ENCODE peak calls at places on chromosomes 3 and 15, in ten cellular contexts. B is left lung, L is mesothelial cell of epicardium, J is GM23338, X is A549, P is neural crest cell, Y is astrocyte of the spinal cord, I is dorsolateral prefrontal cortex, H is stomach, E is cardiac fibroblast. N is an unnamed sample.

GRCh38 chr3:117997201-117998049 is 1037.2 kb downstream of the IGSF11 start:
- DNase-seq in J (peak), H (peak), E (peak), Y (peak), B (peak), L (peak), P (peak), X (peak), I (peak), N (peak)

GRCh38 chr3:119329551-119329950 is 35.4 kb downstream of the ARHGAP31 start:
- DNase-seq in Y (no peak), E (no peak), H (no peak), I (peak), L (no peak), P (peak), X (no peak), J (no peak), B (no peak), N (no peak)

GRCh38 chr15:91572110-91572509 is 281.4 kb upstream of the SLCO3A1 start:
- DNase-seq in P (no peak), I (no peak), J (no peak), B (no peak), X (no peak), E (peak), H (peak), L (no peak), Y (peak), N (no peak)

GRCh38 chr15:63879211-63879610 is 45.5 kb upstream of the HERC1 start:
- DNase-seq in I (no peak), X (no peak), Y (no peak), L (no peak), E (no peak), P (no peak), B (no peak), H (no peak), J (peak), N (no peak)

GRCh38 chr3:53194218-53195065 is 33.4 kb downstream of the PRKCD start:
- DNase-seq in E (peak), I (no peak), B (no peak), X (no peak), Y (peak), J (peak), P (no peak), H (no peak), L (no peak), N (no peak)

GRCh38 chr3:78736863-78737262 is 1030.9 kb downstream of the ROBO1 start:
- DNase-seq in B (no peak), L (no peak), J (no peak), X (no peak), E (peak), I (no peak), Y (no peak), H (no peak), P (no peak), N (no peak)

GRCh38 chr3:112009670-112010069 is 10.9 kb downstream of the TAGLN3 start:
- DNase-seq in L (no peak), X (no peak), H (no peak), Y (no peak), J (no peak), I (no peak), P (no peak), E (no peak), B (no peak), N (no peak)

GRCh38 chr3:67083277-67083676 is 85.2 kb downstream of the KBTBD8 start:
- DNase-seq in Y (no peak), X (no peak), I (no peak), P (no peak), J (no peak), B (no peak), E (peak), L (no peak), H (no peak), N (no peak)

GRCh38 chr15:51302480-51302879 is 35.9 kb downstream of the CYP19A1 start:
- DNase-seq in L (no peak), H (no peak), B (no peak), I (no peak), J (no peak), E (no peak), P (no peak), Y (no peak), X (no peak), N (no peak)

GRCh38 chr15:48395532-48396011 is 64.3 kb downstream of the DUT start:
- DNase-seq in Y (peak), E (peak), J (no peak), X (no peak), B (no peak), I (no peak), L (no peak), P (no peak), H (no peak), N (no peak)

GRCh38 chr15:59315914-59316428 is 56.7 kb downstream of the MYO1E start:
- DNase-seq in L (no peak), J (no peak), P (no peak), B (no peak), Y (peak), I (no peak), X (no peak), E (peak), H (no peak), N (no peak)

DNA sequence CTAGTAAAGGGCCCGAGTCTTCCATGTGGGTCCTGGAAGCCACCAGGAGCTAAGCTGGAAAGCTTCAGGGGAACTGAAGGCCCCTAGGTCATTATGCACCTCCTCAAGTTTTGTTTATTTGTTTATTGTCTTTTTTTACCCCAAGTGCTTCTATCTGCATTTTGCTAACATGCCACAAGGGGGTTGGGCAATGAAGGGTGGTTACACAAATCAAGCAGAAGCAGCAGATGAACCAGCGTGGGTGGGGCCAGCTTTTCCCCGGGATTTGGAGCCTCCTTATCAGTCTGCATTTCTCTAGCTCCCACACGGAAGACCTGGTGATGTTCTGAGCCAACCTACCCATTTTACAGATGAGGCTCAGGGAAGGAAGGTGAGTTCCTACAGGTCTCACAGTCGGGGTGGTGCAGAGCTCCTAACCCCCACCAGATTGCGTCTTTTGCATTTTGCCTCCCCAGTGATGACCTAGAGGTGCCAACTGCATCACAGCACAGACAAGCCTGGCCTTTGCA is 16.8 kb downstream of the TMC3 start:
- DNase-seq in H (no peak), J (peak), P (no peak), Y (no peak), I (no peak), B (no peak), L (no peak), X (no peak), E (no peak), N (no peak)
- TF ChIP-seq CTCF in H (no peak), J (peak), P (no peak), Y (peak), I (no peak), B (no peak), L (no peak), X (no peak), E (no peak), N (no peak)

GRCh38 chr3:72766866-72767265 is 81.4 kb downstream of the SHQ1 start:
- DNase-seq in E (no peak), B (no peak), Y (no peak), L (no peak), I (no peak), J (peak), X (no peak), H (no peak), P (no peak), N (no peak)
- TF ChIP-seq CTCF in E (no peak), B (no peak), Y (no peak), L (no peak), I (no peak), J (no peak), X (no peak), H (no peak), P (no peak), N (no peak)

DNA sequence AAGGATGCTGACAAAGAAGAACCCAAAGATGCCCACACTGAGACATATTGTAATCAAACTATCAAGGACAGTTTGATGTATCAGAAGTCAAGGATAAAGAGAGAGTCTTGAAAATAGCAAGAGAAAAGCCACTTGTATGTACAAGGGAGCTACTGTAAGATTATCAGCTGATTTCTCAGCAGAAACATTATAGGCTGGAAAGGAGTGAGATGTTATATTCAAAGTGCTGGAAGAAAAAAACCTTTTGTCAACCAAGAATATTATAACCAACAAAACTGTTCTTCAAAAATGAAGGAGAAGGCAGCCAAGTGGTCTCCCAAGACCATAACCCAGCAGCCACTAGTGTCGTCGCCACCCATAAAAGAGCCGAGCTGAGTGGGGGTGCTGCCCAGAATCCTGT is 93.2 kb downstream of the KLF13 start:
- DNase-seq in H (no peak), I (no peak), P (no peak), E (no peak), X (no peak), L (no peak), B (no peak), J (no peak), Y (no peak), N (no peak)
- TF ChIP-seq CTCF in H (no peak), I (no peak), P (no peak), E (no peak), X (no peak), L (no peak), B (no peak), J (no peak), Y (no peak), N (no peak)

DNA sequence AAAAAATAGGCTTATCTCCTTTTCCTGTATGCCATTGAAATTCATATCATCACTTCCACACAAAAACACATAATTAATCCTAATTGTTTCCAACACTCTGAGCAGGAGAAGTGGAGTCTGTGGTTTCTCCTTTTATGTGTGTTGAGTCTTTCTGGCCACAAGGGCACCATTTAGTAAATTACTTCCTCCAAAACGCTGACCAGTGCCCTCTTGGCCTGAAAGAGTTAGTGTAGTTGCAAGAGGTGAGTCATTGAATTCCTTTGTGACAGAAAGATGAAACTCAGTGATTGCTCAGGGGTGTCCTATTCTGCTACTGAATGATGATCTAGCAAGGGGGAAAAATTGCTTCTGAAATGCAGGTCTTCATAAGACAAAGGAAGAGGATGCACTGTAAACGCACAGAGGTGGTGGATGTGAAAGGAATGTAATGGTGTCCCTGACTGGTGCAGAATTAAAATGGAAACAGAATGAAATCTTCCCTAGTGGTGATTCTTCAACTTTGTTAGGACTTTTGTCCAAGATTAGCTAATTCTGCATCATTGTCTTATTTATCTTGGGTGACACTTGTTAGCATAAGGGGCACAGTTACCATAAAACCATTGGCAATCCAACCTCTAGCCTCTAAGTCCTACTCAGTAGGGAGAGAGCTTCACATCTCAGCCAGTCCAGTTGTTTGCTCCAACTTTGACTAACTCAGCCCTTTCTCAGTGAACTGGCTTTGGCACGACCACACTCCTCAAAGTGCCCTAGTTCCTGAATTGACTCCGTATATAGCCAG is 208.4 kb upstream of the NANOGP8 start:
- DNase-seq in J (peak), I (no peak), L (no peak), P (no peak), E (peak), H (no peak), X (peak), B (no peak), Y (peak), N (no peak)
- TF ChIP-seq CTCF in J (peak), I (no peak), L (peak), P (peak), E (peak), H (no peak), X (peak), B (no peak), Y (no peak), N (no peak)

DNA sequence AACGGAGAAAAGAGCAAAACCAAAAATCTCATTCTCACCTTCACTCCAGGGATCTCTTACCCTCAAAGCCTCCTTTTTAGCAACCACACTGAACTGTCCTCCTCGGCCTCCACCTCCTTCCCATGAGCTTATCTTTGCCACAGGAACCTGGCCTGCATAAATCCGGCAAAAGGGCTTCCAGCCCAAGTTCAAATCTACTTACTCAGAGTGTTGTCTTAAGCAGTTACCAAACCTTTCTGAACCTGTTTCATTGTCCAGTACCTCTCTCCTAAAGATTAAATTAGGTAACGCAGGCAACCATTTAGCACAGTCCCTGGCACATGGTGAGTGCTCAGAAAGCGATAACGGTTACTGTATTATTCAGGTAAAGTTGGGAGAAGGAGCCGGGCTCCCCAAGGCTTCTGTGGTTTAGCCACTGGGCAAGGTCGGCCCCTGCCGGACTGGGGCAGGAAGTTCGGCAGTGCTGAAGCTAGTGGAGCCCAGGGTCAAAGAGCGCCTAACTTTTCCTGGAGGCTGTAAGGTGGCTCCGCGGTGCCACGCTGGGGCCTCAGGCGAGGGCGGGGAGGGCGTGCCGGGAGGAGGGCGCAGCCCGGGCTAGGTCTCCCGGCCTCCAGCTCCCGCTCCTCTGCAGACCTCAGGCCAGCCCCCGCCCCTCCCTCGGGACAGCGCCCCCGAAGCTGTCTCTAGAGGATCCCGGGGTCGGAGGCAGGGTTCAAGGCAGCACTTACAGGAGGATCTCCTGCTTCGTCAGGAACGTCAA is 620 bp downstream of the CIB1 start:
- DNase-seq in Y (peak), I (no peak), E (peak), B (peak), H (peak), L (no peak), P (peak), X (peak), J (peak), N (peak)
- TF ChIP-seq CTCF in Y (peak), I (peak), E (peak), B (peak), H (no peak), L (peak), P (peak), X (peak), J (peak), N (peak)

GRCh38 chr3:55481918-55482495 is 5.1 kb downstream of the WNT5A start:
- DNase-seq in J (peak), I (no peak), X (no peak), B (no peak), E (peak), L (no peak), P (peak), Y (peak), H (no peak), N (no peak)
- TF ChIP-seq CTCF in J (no peak), I (no peak), X (no peak), B (no peak), E (peak), L (peak), P (peak), Y (peak), H (no peak), N (no peak)

GRCh38 chr3:150072576-150072975 is 101.9 kb upstream of the PFN2 start:
- DNase-seq in P (no peak), I (no peak), H (no peak), E (no peak), L (no peak), X (no peak), B (no peak), Y (no peak), J (no peak), N (no peak)

GRCh38 chr3:150069633-150070032 is 98.9 kb upstream of the PFN2 start:
- DNase-seq in I (no peak), P (no peak), X (no peak), Y (no peak), B (no peak), J (no peak), E (no peak), L (no peak), H (no peak), N (no peak)

GRCh38 chr3:150068440-150069157 is 97.9 kb upstream of the PFN2 start:
- DNase-seq in H (no peak), Y (no peak), J (no peak), X (no peak), B (no peak), E (no peak), I (no peak), L (no peak), P (no peak), N (no peak)

GRCh38 chr3:150069158-150069536 is 98.5 kb upstream of the PFN2 start:
- DNase-seq in B (no peak), X (no peak), L (no peak), E (no peak), Y (no peak), P (no peak), J (no peak), I (no peak), H (no peak), N (no peak)

DNA sequence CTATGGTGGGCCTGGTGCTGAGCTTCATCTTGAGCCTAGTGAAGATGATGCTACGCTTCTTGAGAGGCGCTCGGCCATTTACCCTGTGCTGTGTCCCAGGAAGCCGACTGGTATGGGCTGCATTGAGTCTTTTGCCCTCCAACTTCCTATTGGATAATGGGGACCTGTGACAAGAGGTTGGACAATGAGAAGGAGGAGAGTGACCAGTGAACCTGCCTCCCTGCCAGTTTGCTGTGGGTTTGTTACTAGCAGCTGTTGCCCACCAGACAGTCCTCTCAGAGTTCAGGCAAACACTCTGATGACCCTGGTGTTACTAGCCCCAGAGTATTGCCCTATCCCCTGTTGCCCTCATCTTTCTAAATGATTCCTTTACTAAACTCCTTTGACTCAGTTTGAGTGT is 99.6 kb upstream of the PFN2 start:
- DNase-seq in J (no peak), H (no peak), L (no peak), B (no peak), Y (no peak), I (no peak), P (no peak), E (no peak), X (no peak), N (no peak)
- TF ChIP-seq CTCF in J (no peak), H (no peak), L (no peak), B (no peak), Y (no peak), I (no peak), P (no peak), E (no peak), X (no peak), N (no peak)

DNA sequence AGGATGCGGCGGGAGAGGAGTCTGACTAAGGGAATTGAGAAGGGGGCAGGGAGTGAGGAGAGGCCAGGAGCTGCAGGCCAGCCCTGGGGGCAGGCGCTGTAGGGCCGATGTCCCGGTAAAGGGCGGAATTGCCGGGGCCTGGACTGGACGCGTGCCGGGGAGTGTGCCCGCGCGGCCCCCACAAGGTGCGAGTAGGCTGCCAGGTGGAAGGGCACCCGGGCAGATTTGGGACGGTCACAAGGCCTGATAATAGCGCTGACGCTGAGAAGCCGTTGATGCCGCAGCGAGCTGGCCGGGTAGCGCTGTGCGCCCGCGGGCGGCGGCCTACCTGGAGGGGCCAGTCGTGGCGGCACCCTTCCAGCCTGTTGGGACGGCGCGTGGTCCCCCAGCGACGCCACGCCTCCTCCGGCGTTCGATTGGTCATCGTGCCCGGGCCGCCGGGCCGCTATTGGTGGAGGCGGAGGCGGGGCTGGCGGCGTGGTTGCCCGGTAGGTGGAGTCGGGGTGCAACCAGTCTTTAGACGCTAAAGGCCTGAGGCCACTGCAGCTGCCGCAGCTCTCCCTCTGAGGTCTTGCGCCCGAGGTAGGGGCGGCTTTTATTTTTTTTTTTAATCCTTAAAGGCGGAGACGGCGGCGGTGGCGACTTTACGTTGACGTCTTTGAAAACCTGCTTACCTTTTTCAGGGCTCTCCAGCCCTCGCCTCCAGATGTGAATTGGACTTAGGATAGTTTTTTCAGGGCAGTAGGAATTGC is 919 bp downstream of the SLC25A38 start:
- DNase-seq in Y (peak), H (peak), B (peak), I (peak), E (peak), J (peak), L (peak), P (peak), X (peak), N (peak)
- TF ChIP-seq CTCF in Y (no peak), H (no peak), B (no peak), I (peak), E (no peak), J (no peak), L (no peak), P (no peak), X (no peak), N (peak)

GRCh38 chr15:89171136-89172072 is 50.0 kb downstream of the RLBP1 start:
- DNase-seq in L (no peak), P (peak), Y (peak), E (peak), I (no peak), H (peak), X (peak), B (no peak), J (peak), N (peak)
- TF ChIP-seq CTCF in L (peak), P (peak), Y (peak), E (peak), I (peak), H (no peak), X (peak), B (peak), J (peak), N (peak)

DNA sequence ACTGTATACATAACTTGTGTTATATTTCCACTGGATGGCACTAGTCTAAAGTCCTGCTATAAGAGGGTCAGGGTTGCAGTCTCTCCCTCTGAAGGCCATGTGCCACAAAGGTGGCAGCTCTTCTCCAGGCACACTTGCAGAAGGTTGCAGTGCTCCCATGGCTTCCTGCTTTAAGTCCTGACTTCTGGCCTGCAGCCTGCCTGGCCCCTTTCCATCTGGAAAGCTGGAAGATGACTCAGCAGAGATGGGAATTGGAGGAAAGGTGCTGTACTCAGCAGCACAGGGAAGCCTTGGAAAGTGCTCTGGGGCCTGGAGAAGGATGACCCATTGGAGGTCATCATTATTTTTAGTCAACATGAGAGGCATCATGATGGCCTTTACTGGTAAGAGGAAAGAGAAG is 40.9 kb upstream of the MRPL3 start:
- DNase-seq in Y (peak), I (no peak), X (no peak), P (no peak), L (no peak), H (peak), B (peak), E (peak), J (no peak), N (no peak)
- TF ChIP-seq CTCF in Y (no peak), I (no peak), X (no peak), P (no peak), L (no peak), H (no peak), B (no peak), E (no peak), J (no peak), N (no peak)

N was measured in lower lobe of right lung.